ENCODE peak calls at places on chromosome 6, in four cellular contexts. One of them, this sample, is unnamed.

GRCh38 chr6:34527751-34528670 is 28.1 kb downstream of the SPDEF start:
- DNase-seq in adrenal gland: no peak
- DNase-seq in GM23338: no peak
- DNase-seq in HCT116: no peak
- DNase-seq in this sample: no peak

GRCh38 chr6:84061613-84062398 is 28.2 kb downstream of the MRAP2 start:
- DNase-seq in adrenal gland: no peak
- DNase-seq in GM23338: peak
- DNase-seq in HCT116: no peak
- DNase-seq in this sample: no peak

GRCh38 chr6:45637056-45637455 is 259.3 kb upstream of the SUPT3H start:
- DNase-seq in adrenal gland: no peak
- DNase-seq in GM23338: no peak
- DNase-seq in HCT116: no peak
- DNase-seq in this sample: no peak

GRCh38 chr6:97654674-97655073 is 371.7 kb upstream of the MMS22L start:
- DNase-seq in adrenal gland: no peak
- DNase-seq in GM23338: peak
- DNase-seq in HCT116: no peak
- DNase-seq in this sample: no peak

GRCh38 chr6:108712946-108713345 is 135.3 kb upstream of the ARMC2 start:
- DNase-seq in adrenal gland: no peak
- DNase-seq in GM23338: no peak
- DNase-seq in HCT116: no peak
- DNase-seq in this sample: no peak

GRCh38 chr6:31321005-31321707 is 35.8 kb downstream of the HLA-B start:
- DNase-seq in adrenal gland: no peak
- DNase-seq in GM23338: no peak
- DNase-seq in HCT116: no peak
- DNase-seq in this sample: no peak

GRCh38 chr6:118504611-118505010 is 43.5 kb upstream of the PLN start:
- DNase-seq in adrenal gland: no peak
- DNase-seq in GM23338: no peak
- DNase-seq in HCT116: no peak
- DNase-seq in this sample: no peak

GRCh38 chr6:70666726-70667125 is 957 bp upstream of the SMAP1 start:
- DNase-seq in adrenal gland: no peak
- DNase-seq in GM23338: no peak
- DNase-seq in HCT116: no peak
- DNase-seq in this sample: no peak

GRCh38 chr6:83378621-83379388 is 52.0 kb downstream of the ME1 start:
- DNase-seq in adrenal gland: no peak
- DNase-seq in GM23338: no peak
- DNase-seq in HCT116: no peak
- DNase-seq in this sample: peak

GRCh38 chr6:20630617-20631448 is 96.6 kb downstream of the CDKAL1 start:
- DNase-seq in adrenal gland: no peak
- DNase-seq in GM23338: no peak
- DNase-seq in HCT116: peak
- DNase-seq in this sample: no peak

GRCh38 chr6:27757307-27757706 is 154.9 kb downstream of the OR2B2 start:
- DNase-seq in adrenal gland: no peak
- DNase-seq in GM23338: peak
- DNase-seq in HCT116: no peak
- DNase-seq in this sample: no peak

GRCh38 chr6:109896333-109896732 is 81.8 kb upstream of the GPR6 start:
- DNase-seq in adrenal gland: no peak
- DNase-seq in GM23338: no peak
- DNase-seq in HCT116: no peak
- DNase-seq in this sample: peak

GRCh38 chr6:122799140-122799539 is 10.1 kb downstream of the SMPDL3A start:
- DNase-seq in adrenal gland: no peak
- DNase-seq in GM23338: no peak
- DNase-seq in HCT116: no peak
- DNase-seq in this sample: no peak

GRCh38 chr6:161215193-161215592 is 58.7 kb downstream of the AGPAT4 start:
- DNase-seq in adrenal gland: no peak
- DNase-seq in GM23338: no peak
- DNase-seq in HCT116: no peak
- DNase-seq in this sample: peak

GRCh38 chr6:118748311-118749062 is 97.1 kb upstream of the CEP85L start:
- DNase-seq in adrenal gland: peak
- DNase-seq in GM23338: peak
- DNase-seq in HCT116: no peak
- DNase-seq in this sample: peak

GRCh38 chr6:5745081-5745480 is 261.6 kb downstream of the NRN1 start:
- DNase-seq in adrenal gland: no peak
- DNase-seq in GM23338: no peak
- DNase-seq in HCT116: no peak
- DNase-seq in this sample: no peak

GRCh38 chr6:5749016-5749665 is 257.6 kb downstream of the NRN1 start:
- DNase-seq in adrenal gland: no peak
- DNase-seq in GM23338: no peak
- DNase-seq in HCT116: no peak
- DNase-seq in this sample: no peak

GRCh38 chr6:5747379-5747778 is 259.3 kb downstream of the NRN1 start:
- DNase-seq in adrenal gland: no peak
- DNase-seq in GM23338: no peak
- DNase-seq in HCT116: no peak
- DNase-seq in this sample: no peak

GRCh38 chr6:5744497-5744896 is 262.2 kb downstream of the NRN1 start:
- DNase-seq in adrenal gland: no peak
- DNase-seq in GM23338: no peak
- DNase-seq in HCT116: no peak
- DNase-seq in this sample: no peak

GRCh38 chr6:5746392-5747140 is 260.2 kb downstream of the NRN1 start:
- DNase-seq in adrenal gland: no peak
- DNase-seq in GM23338: peak
- DNase-seq in HCT116: no peak
- DNase-seq in this sample: no peak
- TF ChIP-seq CTCF in adrenal gland: no peak
- TF ChIP-seq CTCF in GM23338: peak
- TF ChIP-seq CTCF in HCT116: peak
- TF ChIP-seq CTCF in this sample: peak

GRCh38 chr6:43771858-43772570 is 2.0 kb downstream of the VEGFA start:
- DNase-seq in adrenal gland: peak
- DNase-seq in GM23338: peak
- DNase-seq in HCT116: no peak
- DNase-seq in this sample: peak

GRCh38 chr6:43771210-43771857 is 1.3 kb downstream of the VEGFA start:
- DNase-seq in adrenal gland: peak
- DNase-seq in GM23338: peak
- DNase-seq in HCT116: no peak
- DNase-seq in this sample: peak

GRCh38 chr6:43773981-43774775 is 4.2 kb downstream of the VEGFA start:
- DNase-seq in adrenal gland: no peak
- DNase-seq in GM23338: no peak
- DNase-seq in HCT116: no peak
- DNase-seq in this sample: no peak

GRCh38 chr6:43773050-43773956 is 3.3 kb downstream of the VEGFA start:
- DNase-seq in adrenal gland: peak
- DNase-seq in GM23338: peak
- DNase-seq in HCT116: peak
- DNase-seq in this sample: peak

GRCh38 chr6:43772571-43773049 is 2.6 kb downstream of the VEGFA start:
- DNase-seq in adrenal gland: peak
- DNase-seq in GM23338: peak
- DNase-seq in HCT116: no peak
- DNase-seq in this sample: peak
- TF ChIP-seq CTCF in adrenal gland: no peak
- TF ChIP-seq CTCF in GM23338: no peak
- TF ChIP-seq CTCF in HCT116: no peak
- TF ChIP-seq CTCF in this sample: peak

GRCh38 chr6:74632196-74632595 is 573.7 kb downstream of the COL12A1 start:
- DNase-seq in adrenal gland: no peak
- DNase-seq in GM23338: no peak
- DNase-seq in HCT116: no peak
- DNase-seq in this sample: no peak
- TF ChIP-seq CTCF in adrenal gland: no peak
- TF ChIP-seq CTCF in GM23338: no peak
- TF ChIP-seq CTCF in HCT116: no peak
- TF ChIP-seq CTCF in this sample: no peak

DNA sequence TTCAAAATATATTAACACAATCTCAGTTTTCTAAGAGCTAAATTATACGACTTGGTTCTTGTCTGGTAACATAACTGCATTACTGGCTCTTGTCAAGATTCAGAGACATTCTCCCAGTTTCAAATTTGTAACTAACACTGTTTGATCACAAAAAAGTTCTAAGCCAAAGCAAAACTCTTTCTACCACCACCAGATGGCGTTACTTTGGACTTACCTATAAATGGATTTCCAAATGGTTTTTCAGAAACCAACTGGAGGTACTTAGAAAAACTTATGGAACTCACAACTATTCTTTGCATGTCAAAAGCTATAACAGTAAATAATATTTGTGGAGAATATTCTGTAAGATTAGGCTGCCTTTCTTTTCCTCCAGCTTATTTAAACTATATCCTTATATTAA is 34.2 kb upstream of the GFRAL start:
- DNase-seq in adrenal gland: no peak
- DNase-seq in GM23338: peak
- DNase-seq in HCT116: peak
- DNase-seq in this sample: peak
- TF ChIP-seq CTCF in adrenal gland: no peak
- TF ChIP-seq CTCF in GM23338: peak
- TF ChIP-seq CTCF in HCT116: peak
- TF ChIP-seq CTCF in this sample: peak

GRCh38 chr6:168314948-168315347 is 4.6 kb downstream of the DACT2 start:
- DNase-seq in adrenal gland: no peak
- DNase-seq in GM23338: no peak
- DNase-seq in HCT116: no peak
- DNase-seq in this sample: no peak
- TF ChIP-seq CTCF in adrenal gland: no peak
- TF ChIP-seq CTCF in GM23338: no peak
- TF ChIP-seq CTCF in HCT116: no peak
- TF ChIP-seq CTCF in this sample: no peak

GRCh38 chr6:102216232-102216631 is 822.7 kb downstream of the GRIK2 start:
- DNase-seq in adrenal gland: no peak
- DNase-seq in GM23338: peak
- DNase-seq in HCT116: no peak
- DNase-seq in this sample: no peak
- TF ChIP-seq CTCF in adrenal gland: no peak
- TF ChIP-seq CTCF in GM23338: peak
- TF ChIP-seq CTCF in HCT116: peak
- TF ChIP-seq CTCF in this sample: no peak

This sample was measured in astrocyte of the spinal cord.